ENCODE peak calls at places on chromosomes 7 and 10, in six cellular contexts. C is pancreas; B is mesothelial cell of epicardium; F is heart left ventricle; S is BJ; J is activated naive CD4-positive, alpha-beta T cell treated with anti-CD3 and anti-CD28 coated beads for 36 hours. Z is an unnamed sample.

GRCh38 chr10:73344267-73344666 is 14.4 kb downstream of the CFAP70 start:
- DNase-seq in C (no peak), B (no peak), F (no peak), S (no peak), J (no peak), Z (no peak)

GRCh38 chr10:33546031-33546430 is 211.6 kb upstream of the NRP1 start:
- DNase-seq in C (no peak), B (no peak), F (no peak), S (no peak), J (no peak), Z (no peak)

GRCh38 chr7:90347759-90348158 is 1.2 kb downstream of the GTPBP10 start:
- DNase-seq in C (no peak), B (no peak), F (no peak), S (no peak), J (no peak), Z (no peak)

GRCh38 chr10:64093946-64094560 is 572.9 kb downstream of the REEP3 start:
- DNase-seq in C (no peak), B (no peak), F (no peak), S (no peak), J (no peak), Z (no peak)

GRCh38 chr7:67625257-67625713 is 628.7 kb downstream of the TYW1 start:
- DNase-seq in C (peak), B (peak), F (peak), S (no peak), J (peak), Z (peak)

GRCh38 chr10:45580781-45581496 is 91.6 kb downstream of the ZFAND4 start:
- DNase-seq in C (no peak), B (no peak), F (no peak), S (no peak), J (peak), Z (no peak)

GRCh38 chr10:34609287-34609940 is 205.7 kb downstream of the PARD3 start:
- DNase-seq in C (no peak), B (no peak), F (no peak), S (no peak), J (no peak), Z (no peak)

GRCh38 chr7:85405016-85405415 is 218.2 kb upstream of the SEMA3D start:
- DNase-seq in C (no peak), B (no peak), F (no peak), S (no peak), J (no peak), Z (peak)

GRCh38 chr10:130834573-130834972 is 476.9 kb downstream of the TCERG1L start:
- DNase-seq in C (no peak), B (no peak), F (no peak), S (no peak), J (no peak), Z (no peak)

GRCh38 chr10:12748186-12748585 is 253.3 kb downstream of the CCDC3 start:
- DNase-seq in C (no peak), B (no peak), F (no peak), S (no peak), J (no peak), Z (no peak)

GRCh38 chr7:86643478-86644281 is at the start of gene GRM3:
- DNase-seq in C (peak), B (peak), F (no peak), S (no peak), J (no peak), Z (no peak)

GRCh38 chr7:152054377-152055230 is 29.1 kb downstream of the GALNT11 start:
- DNase-seq in C (no peak), B (no peak), F (peak), S (peak), J (no peak), Z (no peak)

GRCh38 chr10:99993994-99994689 is 15.6 kb downstream of the DNMBP start:
- DNase-seq in C (no peak), B (no peak), F (peak), S (no peak), J (peak), Z (peak)

GRCh38 chr10:69180525-69181204 is 631 bp downstream of the SUPV3L1 start:
- DNase-seq in C (no peak), B (no peak), F (no peak), S (no peak), J (peak), Z (no peak)

GRCh38 chr10:102312683-102313082 is 67.4 kb downstream of the GBF1 start:
- DNase-seq in C (no peak), B (no peak), F (no peak), S (no peak), J (peak), Z (no peak)

GRCh38 chr10:46291817-46292572 is 5.2 kb downstream of the ANTXRL start:
- DNase-seq in C (no peak), B (no peak), F (no peak), S (no peak), J (no peak), Z (no peak)

GRCh38 chr7:77910124-77910523 is 111.6 kb downstream of the PHTF2 start:
- DNase-seq in C (no peak), B (no peak), F (no peak), S (no peak), J (no peak), Z (no peak)

GRCh38 chr10:21173964-21174669 is 277.0 kb upstream of the NEBL start:
- DNase-seq in C (peak), B (peak), F (peak), S (no peak), J (peak), Z (no peak)

GRCh38 chr10:90451283-90451682 is 406.6 kb downstream of the HTR7 start:
- DNase-seq in C (no peak), B (no peak), F (no peak), S (no peak), J (no peak), Z (no peak)

GRCh38 chr10:62554632-62555199 is 180.5 kb downstream of the ZNF365 start:
- DNase-seq in C (no peak), B (no peak), F (no peak), S (peak), J (peak), Z (no peak)

GRCh38 chr7:25575634-25576033 is 347.3 kb upstream of the NPVF start:
- DNase-seq in C (no peak), B (no peak), F (no peak), S (no peak), J (no peak), Z (no peak)

GRCh38 chr7:101817930-101818698 is 688 bp downstream of the CUX1 start:
- DNase-seq in C (no peak), B (no peak), F (no peak), S (no peak), J (no peak), Z (no peak)

GRCh38 chr10:71512794-71513379 is 116.2 kb downstream of the CDH23 start:
- DNase-seq in C (peak), B (peak), F (no peak), S (no peak), J (no peak), Z (no peak)

Z was measured in HFF-Myc.